ENCODE peak calls at places on chromosomes 2 and 18, in four cellular contexts. Z is K562, Y is H1, E is HepG2. Q is an unnamed sample.

GRCh38 chr2:24359701-24360049 is 661 bp downstream of the ITSN2 start:
- DNase-seq in Z (no peak), Y (no peak), E (no peak), Q (no peak)

GRCh38 chr2:219452361-219453317 is 18.0 kb downstream of the SPEG start:
- DNase-seq in Z (peak), Y (no peak), E (no peak), Q (no peak)

GRCh38 chr2:47528874-47529273 is 125.9 kb downstream of the MSH2 start:
- DNase-seq in Z (no peak), Y (no peak), E (no peak), Q (no peak)

GRCh38 chr2:213175673-213176247 is 24.3 kb upstream of the IKZF2 start:
- DNase-seq in Z (no peak), Y (no peak), E (no peak), Q (no peak)

GRCh38 chr18:32095156-32095555 is 3.5 kb downstream of the RNF138 start:
- DNase-seq in Z (no peak), Y (no peak), E (no peak), Q (no peak)

GRCh38 chr18:75214766-75215515 is 4.3 kb downstream of the TSHZ1 start:
- DNase-seq in Z (no peak), Y (no peak), E (peak), Q (no peak)

GRCh38 chr18:2826581-2826980 is 20.2 kb upstream of the EMILIN2 start:
- DNase-seq in Z (no peak), Y (no peak), E (no peak), Q (no peak)

GRCh38 chr2:58890865-58891525 is 649.9 kb upstream of the FANCL start:
- DNase-seq in Z (no peak), Y (no peak), E (no peak), Q (no peak)

GRCh38 chr2:150567771-150568278 is 80.4 kb upstream of the RND3 start:
- DNase-seq in Z (no peak), Y (no peak), E (no peak), Q (no peak)
- TF ChIP-seq CBX5 in Z (no peak), Y (no peak), E (no peak), Q (no peak)

DNA sequence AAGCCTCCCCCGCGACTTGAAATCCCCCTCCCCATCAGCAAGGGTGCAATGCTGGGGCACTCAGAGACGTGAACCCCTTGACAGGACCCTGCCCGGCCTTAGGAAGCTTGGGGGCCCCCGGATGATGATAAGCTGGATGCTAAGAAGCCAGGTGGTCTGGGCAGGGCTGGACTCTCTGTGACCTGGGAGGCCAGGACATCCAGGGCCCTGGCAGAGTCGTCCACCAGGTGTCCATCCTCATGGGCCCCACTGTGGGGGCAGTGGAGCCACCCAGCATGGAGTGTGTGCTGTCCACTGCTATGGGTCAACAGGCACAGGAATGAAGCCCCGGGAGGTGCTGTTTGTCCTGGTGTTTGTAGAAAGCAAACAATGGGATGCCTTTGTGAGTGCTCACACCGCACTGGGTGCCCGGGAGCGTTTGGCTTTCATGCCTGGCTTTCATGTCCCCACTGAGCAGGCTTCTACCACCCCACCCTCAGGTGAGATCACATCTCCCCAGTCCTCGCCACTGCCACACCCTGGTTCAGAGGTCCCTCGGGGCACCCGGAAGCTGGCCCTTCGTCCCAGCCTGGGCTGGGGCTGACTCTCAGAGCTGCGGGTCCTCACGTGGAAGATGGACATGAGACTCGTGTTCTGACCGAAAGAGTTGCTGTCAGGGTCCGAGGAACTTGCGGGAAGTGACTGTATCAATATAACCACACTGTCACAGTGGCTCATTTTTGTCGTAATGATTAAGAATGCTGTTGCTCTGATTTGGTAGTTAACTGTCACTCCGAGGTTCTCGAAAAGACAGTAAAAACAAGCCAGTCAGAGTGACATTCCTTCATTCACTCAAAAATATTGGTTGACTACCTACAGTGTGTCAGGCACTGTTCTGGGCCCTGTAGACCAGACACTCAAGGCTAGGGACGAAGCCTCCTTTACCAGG is 53.3 kb downstream of the INHBB start:
- DNase-seq in Z (peak), Y (no peak), E (peak), Q (no peak)
- TF ChIP-seq CBX5 in Z (no peak), Y (no peak), E (peak), Q (no peak)

GRCh38 chr2:73937899-73938298 is 11.2 kb downstream of the DGUOK start:
- DNase-seq in Z (no peak), Y (no peak), E (no peak), Q (no peak)
- TF ChIP-seq CBX5 in Z (no peak), Y (no peak), E (no peak), Q (no peak)

GRCh38 chr18:24656044-24656443 is 195.6 kb downstream of the HRH4 start:
- DNase-seq in Z (no peak), Y (no peak), E (no peak), Q (no peak)
- TF ChIP-seq CBX5 in Z (no peak), Y (no peak), E (no peak), Q (no peak)

GRCh38 chr2:190404487-190404886 is 3.7 kb upstream of the MFSD6 start:
- DNase-seq in Z (peak), Y (no peak), E (no peak), Q (no peak)
- TF ChIP-seq CBX5 in Z (no peak), Y (no peak), E (no peak), Q (no peak)

GRCh38 chr2:228227466-228227865 is 46.0 kb upstream of the SPHKAP start:
- DNase-seq in Z (no peak), Y (no peak), E (no peak), Q (no peak)
- TF ChIP-seq CBX5 in Z (no peak), Y (no peak), E (no peak), Q (no peak)